ENCODE peak calls at places on chromosomes 6 and 20, in five cellular contexts. Y is right atrium auricular region, B is body of pancreas, C is stomach, Z is colonic mucosa. M is an unnamed sample.
A peak's percentile ranks its signal among the peaks of the same experiment; 100 is the strongest.

GRCh38 chr20:31666258-31667042 is 28.7 kb downstream of the COX4I2 start:
- DNase-seq in C (no peak), Y (no peak), Z (peak; percentile 66), B (peak; percentile 58), M (peak; percentile 52)

GRCh38 chr6:152356659-152357058 is 280.5 kb downstream of the SYNE1 start:
- DNase-seq in C (no peak), B (no peak), Z (no peak), Y (no peak), M (no peak)

GRCh38 chr6:97289332-97289731 is 6.3 kb upstream of the MMS22L start:
- DNase-seq in Y (no peak), Z (no peak), B (no peak), C (no peak), M (no peak)

GRCh38 chr6:455006-455585 is 63.5 kb downstream of the IRF4 start:
- DNase-seq in Z (no peak), B (no peak), Y (no peak), C (no peak), M (no peak)

GRCh38 chr6:122838060-122838780 is 49.2 kb downstream of the SMPDL3A start:
- DNase-seq in Y (no peak), B (peak; percentile 3), C (no peak), Z (no peak), M (no peak)

GRCh38 chr6:70982747-70983146 is 25.9 kb upstream of the B3GAT2 start:
- DNase-seq in Y (no peak), Z (no peak), C (no peak), B (no peak), M (no peak)

GRCh38 chr6:12288844-12289654 is 1.1 kb upstream of the EDN1 start:
- DNase-seq in B (peak; percentile 55), C (peak; percentile 62), Z (peak; percentile 87), Y (no peak), M (no peak)

GRCh38 chr6:129340983-129341382 is 369.0 kb downstream of the ARHGAP18 start:
- DNase-seq in B (no peak), Y (no peak), Z (no peak), C (no peak), M (no peak)

GRCh38 chr6:25172819-25173218 is 106.4 kb upstream of the CARMIL1 start:
- DNase-seq in B (peak; percentile 39), C (no peak), Y (no peak), Z (no peak), M (no peak)

GRCh38 chr6:12150812-12151432 is 138.8 kb downstream of the HIVEP1 start:
- DNase-seq in B (peak; percentile 17), Y (no peak), Z (peak; percentile 53), C (no peak), M (no peak)

GRCh38 chr6:79170915-79171314 is 63.6 kb downstream of the HMGN3 start:
- DNase-seq in Y (no peak), C (no peak), Z (no peak), B (no peak), M (no peak)

GRCh38 chr6:136213853-136214252 is 36.3 kb downstream of the MTFR2 start:
- DNase-seq in C (no peak), Y (no peak), Z (no peak), B (no peak), M (no peak)

GRCh38 chr6:3228791-3229565 is 1.5 kb upstream of the TUBB2B start:
- DNase-seq in Z (no peak), B (no peak), C (no peak), Y (no peak), M (no peak)

GRCh38 chr6:106974337-106974998 is at the start of gene CD24:
- DNase-seq in Y (no peak), Z (peak; percentile 82), B (peak; percentile 89), C (peak; percentile 86), M (no peak)

GRCh38 chr6:5846335-5846734 is 160.4 kb downstream of the NRN1 start:
- DNase-seq in B (no peak), C (no peak), Y (no peak), Z (no peak), M (no peak)

GRCh38 chr20:16708590-16708989 is 21.2 kb upstream of the SNRPB2 start:
- DNase-seq in B (no peak), C (no peak), Y (no peak), Z (no peak), M (no peak)

GRCh38 chr6:106103728-106104109 is 17.6 kb downstream of the PRDM1 start:
- DNase-seq in Z (peak; percentile 51), Y (no peak), B (no peak), C (peak; percentile 57), M (no peak)

GRCh38 chr6:47700051-47700450 is 1.7 kb downstream of the ADGRF4 start:
- DNase-seq in Z (no peak), C (no peak), B (no peak), Y (no peak), M (no peak)

GRCh38 chr20:36017034-36017951 is 48.9 kb downstream of the CNBD2 start:
- DNase-seq in Z (no peak), C (peak; percentile 50), Y (no peak), B (peak; percentile 77), M (peak; percentile 45)

GRCh38 chr6:41642090-41642959 is 4.1 kb downstream of the MDFI start:
- DNase-seq in Z (no peak), B (no peak), C (no peak), Y (no peak), M (no peak)

GRCh38 chr20:62726276-62726675 is 17.6 kb downstream of the NTSR1 start:
- DNase-seq in C (no peak), Y (no peak), B (no peak), Z (no peak), M (no peak)

GRCh38 chr6:21898107-21898796 is 304.7 kb downstream of the SOX4 start:
- DNase-seq in Z (no peak), Y (no peak), B (no peak), C (no peak), M (no peak)

DNA sequence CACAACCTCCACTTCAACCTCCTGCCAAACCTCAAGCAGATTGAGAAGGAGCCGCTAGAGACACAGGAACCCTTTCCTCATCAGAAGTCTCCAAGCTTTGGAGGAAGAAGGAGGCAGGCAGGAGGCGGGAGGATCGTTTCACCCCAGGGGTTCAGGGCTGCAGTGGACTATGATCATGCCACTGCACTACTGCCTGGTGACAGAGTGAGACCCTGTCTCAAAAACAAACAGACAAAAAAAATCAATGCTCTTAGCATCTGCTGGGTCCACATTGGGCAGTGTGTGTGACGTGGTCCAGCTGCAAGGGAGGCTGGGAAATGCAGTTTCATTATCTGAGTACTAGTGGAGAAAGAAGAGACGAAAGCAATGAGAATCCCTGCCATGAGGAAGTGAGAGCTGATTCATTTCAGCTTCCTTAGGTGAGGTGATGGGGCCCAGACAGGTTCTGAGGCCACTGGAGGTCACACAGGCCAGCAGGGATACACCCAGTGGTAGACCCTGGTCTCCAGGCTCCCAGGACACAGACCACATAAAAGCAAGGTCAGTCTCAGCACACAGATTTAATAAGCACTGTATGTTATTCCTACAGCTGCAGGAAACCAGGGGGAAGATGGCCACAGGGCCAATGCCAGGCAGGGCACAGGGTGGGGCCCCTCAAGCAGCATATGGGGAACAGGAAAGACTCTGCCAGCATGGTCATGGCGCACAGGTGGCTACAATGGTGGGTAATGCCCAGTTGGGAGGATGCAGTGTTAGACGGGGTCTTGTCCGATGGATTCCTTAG is 4.3 kb downstream of the GFRA4 start:
- DNase-seq in Y (no peak), C (no peak), Z (no peak), B (no peak), M (no peak)
- TF ChIP-seq CTCF in Y (no peak), C (no peak), Z (no peak), B (no peak), M (no peak)

GRCh38 chr6:102051001-102051400 is 657.5 kb downstream of the GRIK2 start:
- DNase-seq in Z (no peak), Y (no peak), B (no peak), C (no peak), M (no peak)
- H3K9me3 ChIP-seq in Z (no peaks in the 10 kb centered on the region), Y (no peaks in the 10 kb centered on the region), B (no peaks in the 10 kb centered on the region), C (peaks cover 7% of the 10 kb centered on the region), M (no peaks in the 10 kb centered on the region)

GRCh38 chr6:88143768-88144167 is 22.4 kb downstream of the CNR1 start:
- DNase-seq in B (no peak), Z (no peak), C (no peak), Y (no peak), M (no peak)
- TF ChIP-seq CTCF in B (no peak), Z (no peak), C (no peak), Y (no peak), M (no peak)

GRCh38 chr6:72984981-72985665 is 240.2 kb downstream of the KHDC1L start:
- DNase-seq in B (no peak), Y (no peak), Z (no peak), C (no peak), M (no peak)
- H3K9me3 ChIP-seq in B (no peaks in the 10 kb centered on the region), Y (no peaks in the 10 kb centered on the region), Z (no peaks in the 10 kb centered on the region), C (no peaks in the 10 kb centered on the region), M (no peaks in the 10 kb centered on the region)

GRCh38 chr6:91487729-91488392 is 901.0 kb upstream of the MAP3K7 start:
- DNase-seq in Z (no peak), B (no peak), C (no peak), Y (no peak), M (no peak)

GRCh38 chr6:91482498-91482897 is 895.6 kb upstream of the MAP3K7 start:
- DNase-seq in Y (no peak), Z (no peak), C (no peak), B (no peak), M (no peak)

GRCh38 chr6:91483415-91483814 is 896.5 kb upstream of the MAP3K7 start:
- DNase-seq in C (no peak), B (no peak), Y (no peak), Z (no peak), M (no peak)

GRCh38 chr6:91486200-91486599 is 899.3 kb upstream of the MAP3K7 start:
- DNase-seq in C (no peak), Y (no peak), Z (no peak), B (no peak), M (no peak)

GRCh38 chr6:91485047-91485446 is 898.2 kb upstream of the MAP3K7 start:
- DNase-seq in Z (no peak), B (no peak), C (no peak), Y (no peak), M (no peak)
- TF ChIP-seq CTCF in Z (no peak), B (no peak), C (no peak), Y (no peak), M (no peak)

GRCh38 chr6:14464716-14465115 is 347.1 kb downstream of the CD83 start:
- DNase-seq in Y (no peak), B (no peak), C (no peak), Z (no peak), M (no peak)

GRCh38 chr6:14467591-14467990 is 350.0 kb downstream of the CD83 start:
- DNase-seq in C (no peak), Y (no peak), Z (no peak), B (no peak), M (no peak)

GRCh38 chr6:14468656-14469321 is 351.2 kb downstream of the CD83 start:
- DNase-seq in C (no peak), Z (no peak), Y (no peak), B (no peak), M (no peak)

GRCh38 chr6:14464049-14464448 is 346.5 kb downstream of the CD83 start:
- DNase-seq in C (no peak), Z (no peak), Y (no peak), B (no peak), M (no peak)

GRCh38 chr6:14466278-14466677 is 348.7 kb downstream of the CD83 start:
- DNase-seq in B (no peak), C (no peak), Z (no peak), Y (no peak), M (no peak)
- H3K9me3 ChIP-seq in B (no peaks in the 10 kb centered on the region), C (peaks cover 6% of the 10 kb centered on the region), Z (no peaks in the 10 kb centered on the region), Y (peaks cover 6% of the 10 kb centered on the region), M (no peaks in the 10 kb centered on the region)

GRCh38 chr6:54266400-54266923 is 41.8 kb upstream of the TINAG start:
- DNase-seq in Y (no peak), B (no peak), C (no peak), Z (no peak), M (no peak)
- TF ChIP-seq CTCF in Y (no peak), B (no peak), C (no peak), Z (no peak), M (no peak)